ENCODE peak calls at places on chromosomes 2 and 18, in six cellular contexts. F, P, I, E, D and T are unnamed samples.

GRCh38 chr2:100776445-100776844 is 43.5 kb upstream of the NPAS2 start:
- DNase-seq in F (no peak), P (no peak), I (no peak), E (no peak), D (no peak), T (no peak)

GRCh38 chr2:229910832-229911412 is 10.9 kb downstream of the TRIP12 start:
- DNase-seq in F (peak; percentile 22), P (peak; percentile 11), I (no peak), E (peak; percentile 20), D (peak; percentile 35), T (peak; percentile 45)

GRCh38 chr2:28906376-28906775 is 11.9 kb downstream of the WDR43 start:
- DNase-seq in F (no peak), P (no peak), I (no peak), E (no peak), D (no peak), T (no peak)

GRCh38 chr2:178846458-178846802 is 39.2 kb upstream of the TTN start:
- DNase-seq in F (peak; percentile 48), P (no peak), I (no peak), E (peak; percentile 43), D (no peak), T (no peak)

GRCh38 chr2:129465045-129465444 is 514.4 kb upstream of the RAB6C start:
- DNase-seq in F (no peak), P (no peak), I (no peak), E (no peak), D (no peak), T (no peak)

GRCh38 chr18:10660485-10660884 is 134.7 kb downstream of the NAPG start:
- DNase-seq in F (peak; percentile 79), P (no peak), I (no peak), E (no peak), D (no peak), T (no peak)

GRCh38 chr2:22999951-23000350 is 385.0 kb upstream of the KLHL29 start:
- DNase-seq in F (peak; percentile 35), P (no peak), I (no peak), E (no peak), D (no peak), T (no peak)

GRCh38 chr18:48875942-48876511 is 74.7 kb downstream of the SMAD7 start:
- DNase-seq in F (no peak), P (peak; percentile 65), I (no peak), E (no peak), D (no peak), T (peak; percentile 47)

GRCh38 chr2:185484601-185485000 is 254.0 kb upstream of the FSIP2 start:
- DNase-seq in F (no peak), P (no peak), I (no peak), E (no peak), D (no peak), T (peak; percentile 29)

GRCh38 chr2:203427061-203427460 is 98.9 kb downstream of the ABI2 start:
- DNase-seq in F (peak; percentile 92), P (no peak), I (no peak), E (peak; percentile 14), D (no peak), T (no peak)

GRCh38 chr18:26568926-26569700 is 20.8 kb upstream of the KCTD1 start:
- DNase-seq in F (no peak), P (no peak), I (no peak), E (no peak), D (no peak), T (no peak)

GRCh38 chr18:71899183-71899582 is 645.0 kb downstream of the CBLN2 start:
- DNase-seq in F (no peak), P (no peak), I (no peak), E (no peak), D (no peak), T (no peak)

GRCh38 chr18:71902482-71902881 is 641.7 kb downstream of the CBLN2 start:
- DNase-seq in F (no peak), P (no peak), I (no peak), E (no peak), D (no peak), T (no peak)

DNA sequence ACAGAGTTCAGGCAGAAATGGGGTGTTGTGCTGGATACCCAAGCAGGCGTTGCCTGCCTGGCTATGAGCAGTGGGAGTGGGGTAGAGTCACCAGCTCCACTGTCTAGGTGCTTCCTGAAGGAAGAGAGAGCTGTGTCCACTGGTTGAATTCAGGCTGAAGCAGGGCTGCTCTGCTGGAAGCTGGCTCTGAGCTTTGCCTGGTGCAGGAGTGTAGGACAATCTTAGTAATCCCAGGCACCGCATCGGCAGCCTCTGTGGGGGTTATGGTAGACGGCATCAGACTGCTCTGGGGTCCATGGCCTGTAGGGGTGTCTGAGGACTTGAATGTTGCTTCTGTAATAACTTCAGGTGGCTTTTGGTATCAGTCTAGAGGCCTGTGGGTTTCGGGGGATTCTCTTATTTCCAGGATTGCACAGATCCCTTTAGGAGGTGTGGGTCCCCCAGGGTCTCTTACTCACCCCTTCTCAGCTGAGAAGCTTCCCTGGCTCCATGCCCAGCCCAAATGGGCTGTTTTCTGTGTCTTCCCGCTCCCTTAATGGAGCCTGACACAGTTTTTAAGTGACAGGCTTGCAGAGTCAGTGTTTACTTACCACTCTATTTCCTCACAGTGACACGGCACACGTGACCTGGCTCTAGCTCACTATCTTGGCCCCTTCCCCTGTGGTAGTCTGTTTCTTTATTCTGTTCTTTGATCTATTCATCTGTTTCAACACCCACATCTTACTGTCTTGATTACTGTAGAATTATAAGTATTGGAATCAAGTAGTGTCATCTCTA is 644.2 kb downstream of the CBLN2 start:
- DNase-seq in F (no peak), P (peak; percentile 34), I (no peak), E (no peak), D (no peak), T (no peak)
- TF ChIP-seq EZH2phosphoT487 in F (no peak), P (no peak), I (no peak), E (no peak), D (no peak), T (no peak)

DNA sequence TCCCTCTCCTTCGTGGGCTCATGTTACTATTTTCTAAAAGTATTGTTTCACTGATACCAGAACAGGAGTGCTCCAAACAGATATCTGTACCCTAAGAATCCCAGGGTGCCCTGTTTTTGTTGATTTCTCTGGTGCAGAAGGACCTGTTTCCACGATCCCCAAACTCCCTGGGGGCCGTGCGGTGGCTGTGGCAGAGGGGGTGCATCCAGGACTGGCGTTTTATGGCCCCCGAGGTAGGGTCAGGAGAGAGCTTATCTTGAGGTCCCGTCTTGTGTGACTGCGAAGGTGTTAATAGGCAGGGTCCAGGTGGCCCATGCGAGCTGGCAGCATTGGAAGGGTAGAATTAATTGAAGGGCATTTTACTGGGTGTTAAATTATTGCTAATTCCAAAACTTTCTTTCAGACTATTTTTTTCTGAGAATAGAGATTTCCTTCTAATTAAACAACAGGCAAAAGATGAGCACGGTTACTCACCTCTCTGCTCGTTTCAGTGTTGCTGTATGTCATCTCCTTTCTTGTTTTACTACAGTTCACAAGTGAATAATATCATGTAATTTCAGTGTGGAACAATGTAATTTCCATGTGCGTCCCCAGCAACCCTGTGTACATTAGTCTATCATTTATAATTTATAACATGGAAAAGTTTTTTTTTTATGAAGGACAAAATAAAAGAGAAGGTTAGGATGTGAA is 8.2 kb downstream of the TWIST2 start:
- DNase-seq in F (peak; percentile 70), P (no peak), I (no peak), E (no peak), D (no peak), T (no peak)
- H3K4me3 ChIP-seq in F (peak overlapping the region; percentile 98), P (no peak overlapping the region), I (no peak overlapping the region), E (no peak overlapping the region), D (no peak overlapping the region), T (no peak overlapping the region)

GRCh38 chr2:146949400-146949799 is 895.4 kb upstream of the ACVR2A start:
- DNase-seq in F (no peak), P (no peak), I (no peak), E (no peak), D (no peak), T (no peak)
- H3K36me3 ChIP-seq in F (no peaks in the 10 kb centered on the region), P (no peaks in the 10 kb centered on the region), I (no peaks in the 10 kb centered on the region), E (no peaks in the 10 kb centered on the region), D (no peaks in the 10 kb centered on the region), T (no peaks in the 10 kb centered on the region)

GRCh38 chr18:34543356-34543755 is 166.7 kb upstream of the DTNA start:
- DNase-seq in F (no peak), P (no peak), I (no peak), E (no peak), D (no peak), T (no peak)
- TF ChIP-seq EZH2phosphoT487 in F (no peak), P (no peak), I (no peak), E (no peak), D (no peak), T (no peak)